ENCODE peak calls at places on chromosome 6, in five cellular contexts. One of them, this sample, is unnamed.

GRCh38 chr6:161101517-161101916 is 109.9 kb downstream of the MAP3K4 start:
- DNase-seq in esophagus muscularis mucosa: no peak
- DNase-seq in A549: no peak
- DNase-seq in tibial nerve: no peak
- DNase-seq in left ventricle myocardium inferior: no peak
- DNase-seq in this sample: peak

GRCh38 chr6:167341038-167341613 is 16.2 kb downstream of the TTLL2 start:
- DNase-seq in esophagus muscularis mucosa: no peak
- DNase-seq in A549: no peak
- DNase-seq in tibial nerve: no peak
- DNase-seq in left ventricle myocardium inferior: no peak
- DNase-seq in this sample: no peak

GRCh38 chr6:18415671-18416340 is 28.7 kb downstream of the RNF144B start:
- DNase-seq in esophagus muscularis mucosa: no peak
- DNase-seq in A549: no peak
- DNase-seq in tibial nerve: no peak
- DNase-seq in left ventricle myocardium inferior: no peak
- DNase-seq in this sample: peak

GRCh38 chr6:132511159-132511835 is 1.6 kb downstream of the STX7 start:
- DNase-seq in esophagus muscularis mucosa: no peak
- DNase-seq in A549: peak
- DNase-seq in tibial nerve: peak
- DNase-seq in left ventricle myocardium inferior: no peak
- DNase-seq in this sample: no peak

GRCh38 chr6:15661815-15662245 is 998 bp downstream of the DTNBP1 start:
- DNase-seq in esophagus muscularis mucosa: no peak
- DNase-seq in A549: no peak
- DNase-seq in tibial nerve: no peak
- DNase-seq in left ventricle myocardium inferior: no peak
- DNase-seq in this sample: no peak

GRCh38 chr6:44176935-44177509 is 18.4 kb downstream of the CAPN11 start:
- DNase-seq in esophagus muscularis mucosa: no peak
- DNase-seq in A549: no peak
- DNase-seq in tibial nerve: no peak
- DNase-seq in left ventricle myocardium inferior: no peak
- DNase-seq in this sample: no peak

GRCh38 chr6:169274761-169275160 is 21.1 kb upstream of the THBS2 start:
- DNase-seq in esophagus muscularis mucosa: peak
- DNase-seq in A549: no peak
- DNase-seq in tibial nerve: no peak
- DNase-seq in left ventricle myocardium inferior: no peak
- DNase-seq in this sample: no peak

GRCh38 chr6:116450769-116451740 is 10.1 kb upstream of the CALHM6 start:
- DNase-seq in esophagus muscularis mucosa: no peak
- DNase-seq in A549: no peak
- DNase-seq in tibial nerve: no peak
- DNase-seq in left ventricle myocardium inferior: no peak
- DNase-seq in this sample: no peak

GRCh38 chr6:37024665-37025337 is 19.3 kb downstream of the FGD2 start:
- DNase-seq in esophagus muscularis mucosa: no peak
- DNase-seq in A549: peak
- DNase-seq in tibial nerve: no peak
- DNase-seq in left ventricle myocardium inferior: no peak
- DNase-seq in this sample: peak

GRCh38 chr6:43426928-43427405 is 374 bp upstream of the ABCC10 start:
- DNase-seq in esophagus muscularis mucosa: no peak
- DNase-seq in A549: no peak
- DNase-seq in tibial nerve: no peak
- DNase-seq in left ventricle myocardium inferior: no peak
- DNase-seq in this sample: no peak

DNA sequence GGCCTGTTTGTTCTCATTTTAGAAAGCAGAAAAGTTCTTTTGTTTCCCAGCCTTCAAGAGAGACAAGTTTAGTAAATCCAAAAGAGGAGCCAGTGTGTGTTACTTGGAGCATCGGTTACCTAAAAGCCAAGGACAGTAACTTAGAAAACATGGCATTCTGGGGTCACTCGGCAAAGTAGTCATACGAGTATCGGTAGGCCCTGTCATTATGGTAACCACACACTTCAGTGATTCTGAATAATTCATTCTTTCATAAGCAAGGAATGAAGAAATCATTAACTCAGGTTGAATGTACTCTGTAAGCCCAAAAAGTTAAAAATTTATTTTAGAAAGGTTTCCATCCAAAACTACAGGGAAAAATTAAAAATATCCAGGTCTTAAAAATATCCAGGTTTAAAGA is 34.0 kb downstream of the CNKSR3 start:
- DNase-seq in esophagus muscularis mucosa: no peak
- DNase-seq in A549: no peak
- DNase-seq in tibial nerve: no peak
- DNase-seq in left ventricle myocardium inferior: no peak
- DNase-seq in this sample: no peak
- H3K4me3 ChIP-seq in esophagus muscularis mucosa: no peak
- H3K4me3 ChIP-seq in A549: no peak
- H3K4me3 ChIP-seq in tibial nerve: no peak
- H3K4me3 ChIP-seq in left ventricle myocardium inferior: no peak
- H3K4me3 ChIP-seq in this sample: no peak

DNA sequence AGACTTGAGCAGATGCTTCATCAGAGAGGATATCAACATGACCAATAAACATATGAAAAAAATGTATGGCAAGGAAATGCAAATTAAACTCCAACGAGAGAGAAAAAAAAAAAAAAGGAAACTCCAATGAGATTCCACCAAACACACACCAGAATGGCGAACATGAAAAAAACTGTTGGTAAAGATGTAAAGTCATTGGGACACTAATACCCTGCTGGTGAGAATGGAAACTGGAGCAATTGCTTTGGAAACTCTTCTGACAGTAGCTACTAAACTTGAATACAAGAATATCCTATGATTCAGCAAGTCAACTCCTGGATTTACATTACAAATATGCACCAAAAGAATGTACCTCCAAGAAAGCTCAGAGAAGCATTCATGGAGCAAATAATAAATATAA is 260.7 kb upstream of the ECI2 start:
- DNase-seq in esophagus muscularis mucosa: no peak
- DNase-seq in A549: no peak
- DNase-seq in tibial nerve: no peak
- DNase-seq in left ventricle myocardium inferior: no peak
- DNase-seq in this sample: no peak
- TF ChIP-seq CTCF in esophagus muscularis mucosa: no peak
- TF ChIP-seq CTCF in A549: no peak
- TF ChIP-seq CTCF in tibial nerve: no peak
- TF ChIP-seq CTCF in left ventricle myocardium inferior: no peak
- TF ChIP-seq CTCF in this sample: no peak

GRCh38 chr6:117602151-117602898 is at the start of gene GOPC:
- DNase-seq in esophagus muscularis mucosa: peak
- DNase-seq in A549: peak
- DNase-seq in tibial nerve: peak
- DNase-seq in left ventricle myocardium inferior: peak
- DNase-seq in this sample: peak

GRCh38 chr6:117602899-117603588 is 733 bp upstream of the GOPC start:
- DNase-seq in esophagus muscularis mucosa: no peak
- DNase-seq in A549: no peak
- DNase-seq in tibial nerve: no peak
- DNase-seq in left ventricle myocardium inferior: no peak
- DNase-seq in this sample: no peak

GRCh38 chr6:117601811-117602150 is 530 bp downstream of the GOPC start:
- DNase-seq in esophagus muscularis mucosa: no peak
- DNase-seq in A549: no peak
- DNase-seq in tibial nerve: no peak
- DNase-seq in left ventricle myocardium inferior: peak
- DNase-seq in this sample: no peak

GRCh38 chr6:117597755-117598154 is 4.6 kb downstream of the GOPC start:
- DNase-seq in esophagus muscularis mucosa: no peak
- DNase-seq in A549: no peak
- DNase-seq in tibial nerve: no peak
- DNase-seq in left ventricle myocardium inferior: no peak
- DNase-seq in this sample: no peak

DNA sequence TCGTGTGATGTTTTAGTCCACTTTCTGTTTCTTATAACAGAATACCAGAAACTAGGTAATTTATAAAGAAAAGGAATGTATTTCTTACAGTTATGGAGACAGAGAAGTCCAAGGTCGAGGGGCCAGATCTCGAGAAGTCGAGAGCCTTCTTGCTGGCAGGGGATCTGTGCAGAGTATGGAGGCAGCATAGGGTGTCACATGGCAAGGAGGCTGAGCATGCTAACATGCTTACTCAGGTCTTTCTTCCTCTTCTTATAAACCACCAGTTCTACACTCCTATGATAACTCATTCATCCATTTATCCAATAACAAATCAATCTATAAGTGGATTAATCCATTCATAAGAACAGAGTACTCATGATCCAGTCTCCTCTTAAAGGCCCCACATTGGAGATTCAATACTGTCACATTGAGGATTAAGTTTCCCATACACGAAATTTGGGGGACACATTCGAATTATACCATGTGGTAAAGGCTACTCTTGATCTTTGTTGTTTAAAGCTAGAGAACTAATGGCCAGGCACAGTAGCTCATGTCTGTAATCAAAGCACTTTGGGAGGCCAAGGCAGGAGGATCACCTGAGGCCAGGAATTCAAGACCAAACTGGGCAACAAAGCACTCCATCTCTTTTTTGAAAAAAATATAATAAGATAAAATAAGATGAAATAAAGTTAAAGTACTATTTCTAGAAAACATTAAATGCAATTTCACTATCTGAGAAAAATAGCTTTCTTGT is 2.1 kb downstream of the GOPC start:
- DNase-seq in esophagus muscularis mucosa: no peak
- DNase-seq in A549: peak
- DNase-seq in tibial nerve: no peak
- DNase-seq in left ventricle myocardium inferior: no peak
- DNase-seq in this sample: peak
- H3K4me3 ChIP-seq in esophagus muscularis mucosa: peak
- H3K4me3 ChIP-seq in A549: peak
- H3K4me3 ChIP-seq in tibial nerve: no peak
- H3K4me3 ChIP-seq in left ventricle myocardium inferior: peak
- H3K4me3 ChIP-seq in this sample: peak

DNA sequence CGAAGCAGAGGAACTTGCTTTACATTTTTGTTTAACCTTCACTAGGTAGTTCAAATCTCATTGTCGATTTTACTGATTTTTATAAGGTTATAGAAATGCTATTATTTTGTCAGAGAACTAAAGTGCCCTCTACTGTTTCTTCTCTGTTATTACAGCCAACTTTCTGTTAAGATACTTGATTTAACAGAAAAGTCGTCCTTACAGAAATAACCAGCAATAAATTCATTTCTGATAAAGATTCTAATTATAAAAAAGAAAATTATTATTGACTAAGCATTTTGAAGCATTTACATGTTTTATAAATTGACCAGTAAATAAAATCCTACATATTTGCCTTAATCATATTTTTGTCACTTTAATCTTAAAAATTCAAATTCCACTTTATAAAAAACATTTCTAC is 60.8 kb downstream of the OGFRL1 start:
- DNase-seq in esophagus muscularis mucosa: no peak
- DNase-seq in A549: peak
- DNase-seq in tibial nerve: no peak
- DNase-seq in left ventricle myocardium inferior: no peak
- DNase-seq in this sample: peak
- TF ChIP-seq CTCF in esophagus muscularis mucosa: peak
- TF ChIP-seq CTCF in A549: peak
- TF ChIP-seq CTCF in tibial nerve: peak
- TF ChIP-seq CTCF in left ventricle myocardium inferior: peak
- TF ChIP-seq CTCF in this sample: peak

DNA sequence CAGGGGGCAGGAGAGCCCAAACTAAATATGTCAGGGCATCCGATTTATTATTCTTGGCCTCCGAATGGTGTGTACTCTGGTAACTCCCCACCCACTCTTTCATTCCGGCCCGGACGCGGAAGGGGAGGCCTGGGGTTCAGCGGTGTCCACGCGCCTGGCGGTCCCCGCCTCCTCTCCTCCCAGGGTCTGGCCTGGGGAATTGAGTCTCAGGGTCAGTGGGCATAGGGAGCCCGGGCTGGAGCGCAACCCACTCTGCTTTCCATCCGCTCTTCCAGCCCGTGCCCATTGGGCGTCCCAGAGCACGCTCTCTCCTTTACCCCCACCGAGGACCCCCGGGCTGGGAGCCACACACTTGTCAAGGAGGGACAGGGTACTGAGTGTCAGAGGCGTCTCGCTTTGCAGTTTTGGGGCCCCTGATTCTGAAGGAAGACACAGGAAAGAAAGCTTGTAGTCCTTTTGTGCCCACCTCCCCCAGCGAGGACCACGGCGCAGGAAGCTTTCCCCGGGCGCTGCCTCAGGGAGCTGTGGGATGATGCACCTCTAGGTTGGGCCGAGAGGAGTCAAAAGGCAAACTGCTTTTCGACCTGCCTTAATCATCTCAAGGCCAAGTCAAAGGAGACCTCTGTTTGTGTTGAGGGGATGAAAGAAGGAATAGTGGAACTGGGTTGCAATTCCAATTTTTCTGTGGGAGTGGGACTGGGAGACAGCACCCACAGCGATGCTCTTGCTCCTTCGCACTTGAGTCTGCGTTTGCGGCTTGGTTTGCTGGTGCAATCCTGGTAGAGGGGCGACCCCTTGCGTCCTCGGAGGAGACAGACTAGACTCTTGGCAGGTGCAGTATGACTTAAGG is 2.5 kb downstream of the RSPO3 start:
- DNase-seq in esophagus muscularis mucosa: no peak
- DNase-seq in A549: peak
- DNase-seq in tibial nerve: peak
- DNase-seq in left ventricle myocardium inferior: peak
- DNase-seq in this sample: peak
- H3K4me3 ChIP-seq in esophagus muscularis mucosa: peak
- H3K4me3 ChIP-seq in A549: peak
- H3K4me3 ChIP-seq in tibial nerve: peak
- H3K4me3 ChIP-seq in left ventricle myocardium inferior: peak
- H3K4me3 ChIP-seq in this sample: peak

DNA sequence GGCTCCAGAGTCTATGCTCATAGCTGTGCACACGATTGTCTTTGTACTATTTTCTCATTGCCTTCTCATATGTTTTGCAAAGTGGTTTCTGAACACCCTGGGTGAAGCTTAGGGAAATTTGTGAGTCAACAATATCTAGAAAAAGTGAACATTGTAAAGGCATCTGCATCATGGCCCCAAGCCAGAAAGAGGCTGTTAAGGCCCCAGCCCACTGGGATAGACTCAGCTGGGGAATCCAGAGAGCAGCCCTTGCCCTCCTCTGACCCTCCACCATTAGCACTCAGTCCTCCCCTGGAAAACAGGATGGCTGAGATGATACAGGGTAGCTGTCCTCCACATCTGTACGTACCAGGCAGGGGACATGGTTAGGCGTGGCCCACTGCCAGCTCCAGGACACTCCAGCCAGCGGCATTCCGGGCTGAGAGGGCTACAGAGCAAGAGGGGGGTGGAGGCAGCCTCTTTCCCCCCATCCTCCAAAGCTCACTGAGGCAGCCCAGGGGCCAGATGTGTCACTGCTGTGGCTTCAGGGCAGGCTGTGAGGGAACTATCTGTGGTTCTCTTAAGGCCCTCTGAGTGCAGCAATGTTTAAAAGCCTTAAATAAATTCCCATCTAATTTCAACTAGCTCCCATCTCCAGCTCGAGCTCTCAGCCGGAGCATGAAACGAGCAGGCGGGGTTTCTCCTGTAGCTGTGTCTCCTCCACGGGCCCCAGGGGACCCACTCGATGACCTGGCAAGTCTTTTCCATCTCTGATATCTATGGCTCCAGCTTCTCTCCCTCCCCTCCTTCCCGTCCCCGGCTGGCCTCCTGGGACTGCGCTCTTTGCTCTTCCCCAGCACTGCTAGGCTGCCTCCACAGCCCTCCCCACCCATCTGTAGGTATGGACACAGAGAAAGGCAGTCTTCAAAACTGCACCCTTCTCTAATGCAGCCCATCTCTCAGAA is 209.4 kb upstream of the LRFN2 start:
- DNase-seq in esophagus muscularis mucosa: no peak
- DNase-seq in A549: no peak
- DNase-seq in tibial nerve: no peak
- DNase-seq in left ventricle myocardium inferior: peak
- DNase-seq in this sample: no peak
- TF ChIP-seq CTCF in esophagus muscularis mucosa: no peak
- TF ChIP-seq CTCF in A549: no peak
- TF ChIP-seq CTCF in tibial nerve: no peak
- TF ChIP-seq CTCF in left ventricle myocardium inferior: no peak
- TF ChIP-seq CTCF in this sample: no peak